ENCODE peak calls at places on chromosomes 3 and 15, in seven cellular contexts. A is psoas muscle; D is hepatocyte; N is HTR-8/SVneo; X is HepG2; Z is activated gamma-delta T cell treated with Interleukin-2 at 50 U/mL for 16 hours; U is stimulated activated CD8-positive, alpha-beta memory T cell treated with anti-CD3 and anti-CD28 coated beads, Interleukin-15, amount 100 ng/mL, for 24 hours. C is an unnamed sample.

GRCh38 chr3:126476166-126476975 is 680 bp upstream of the ZXDC start:
- DNase-seq in A (peak; percentile 85), D (no peak), N (peak; percentile 74), X (no peak), Z (no peak), U (no peak), C (peak; percentile 31)

GRCh38 chr3:184145120-184145524 is 10.0 kb downstream of the EIF2B5 start:
- DNase-seq in A (peak; percentile 62), D (peak; percentile 81), N (no peak), X (peak; percentile 49), Z (peak; percentile 19), U (no peak), C (peak; percentile 71)

GRCh38 chr15:85859671-85860070 is 64.9 kb upstream of the KLHL25 start:
- DNase-seq in A (no peak), D (no peak), N (no peak), X (no peak), Z (no peak), U (no peak), C (no peak)

GRCh38 chr3:37909067-37909911 is 47.6 kb downstream of the CTDSPL start:
- DNase-seq in A (no peak), D (no peak), N (no peak), X (peak; percentile 91), Z (no peak), U (no peak), C (peak; percentile 89)

GRCh38 chr3:16112910-16113504 is 61.5 kb upstream of the GALNT15 start:
- DNase-seq in A (no peak), D (no peak), N (no peak), X (no peak), Z (no peak), U (no peak), C (no peak)

GRCh38 chr15:60972866-60973265 is 256.2 kb downstream of the RORA start:
- DNase-seq in A (no peak), D (no peak), N (no peak), X (no peak), Z (no peak), U (no peak), C (no peak)

GRCh38 chr3:100076544-100077529 is 37.5 kb downstream of the FILIP1L start:
- DNase-seq in A (no peak), D (peak; percentile 18), N (no peak), X (peak; percentile 97), Z (no peak), U (no peak), C (no peak)

GRCh38 chr3:59131016-59131771 is 81.4 kb upstream of the CFAP20DC start:
- DNase-seq in A (no peak), D (no peak), N (no peak), X (no peak), Z (no peak), U (no peak), C (no peak)

GRCh38 chr15:42160110-42160509 is 3.7 kb upstream of the PLA2G4F start:
- DNase-seq in A (no peak), D (no peak), N (no peak), X (no peak), Z (no peak), U (no peak), C (no peak)

GRCh38 chr15:58923696-58924300 is 9.7 kb downstream of the SLTM start:
- DNase-seq in A (peak; percentile 50), D (no peak), N (no peak), X (no peak), Z (no peak), U (no peak), C (no peak)

GRCh38 chr15:89630974-89631901 is 24.0 kb downstream of the KIF7 start:
- DNase-seq in A (peak; percentile 35), D (no peak), N (no peak), X (no peak), Z (no peak), U (no peak), C (no peak)

GRCh38 chr3:18810306-18810661 is 338.0 kb upstream of the KCNH8 start:
- DNase-seq in A (no peak), D (no peak), N (no peak), X (no peak), Z (no peak), U (no peak), C (no peak)

GRCh38 chr3:141306922-141307321 is 61.4 kb upstream of the ZBTB38 start:
- DNase-seq in A (no peak), D (no peak), N (no peak), X (no peak), Z (no peak), U (no peak), C (no peak)

GRCh38 chr3:48268381-48268935 is 27.6 kb downstream of the ZNF589 start:
- DNase-seq in A (no peak), D (peak; percentile 86), N (no peak), X (no peak), Z (peak; percentile 64), U (peak; percentile 44), C (no peak)

GRCh38 chr3:38138347-38139190 is at the start of gene MYD88:
- DNase-seq in A (peak; percentile 88), D (peak; percentile 84), N (no peak), X (peak; percentile 63), Z (peak; percentile 85), U (peak; percentile 56), C (peak; percentile 40)

GRCh38 chr3:52218454-52218853 is 7.0 kb downstream of the TLR9 start:
- DNase-seq in A (no peak), D (no peak), N (no peak), X (no peak), Z (peak; percentile 46), U (no peak), C (no peak)

GRCh38 chr15:76335851-76336253 is 721 bp upstream of the ISL2 start:
- DNase-seq in A (no peak), D (no peak), N (no peak), X (no peak), Z (no peak), U (no peak), C (no peak)

GRCh38 chr3:107962946-107963345 is 127.9 kb downstream of the CD47 start:
- DNase-seq in A (no peak), D (peak; percentile 64), N (no peak), X (no peak), Z (no peak), U (no peak), C (no peak)

GRCh38 chr15:67855842-67856241 is 16.0 kb upstream of the RNU6-1 start:
- DNase-seq in A (no peak), D (no peak), N (no peak), X (no peak), Z (no peak), U (no peak), C (no peak)

GRCh38 chr3:133408961-133409360 is 9.1 kb downstream of the BFSP2 start:
- DNase-seq in A (no peak), D (no peak), N (peak; percentile 39), X (no peak), Z (no peak), U (no peak), C (peak; percentile 70)

GRCh38 chr3:37198996-37199395 is 24.6 kb upstream of the LRRFIP2 start:
- DNase-seq in A (no peak), D (no peak), N (no peak), X (no peak), Z (no peak), U (no peak), C (peak; percentile 51)

GRCh38 chr3:128592891-128593290 is 57.7 kb downstream of the RPN1 start:
- DNase-seq in A (no peak), D (no peak), N (no peak), X (no peak), Z (no peak), U (no peak), C (no peak)

GRCh38 chr3:142056656-142057330 is 92.6 kb downstream of the TFDP2 start:
- DNase-seq in A (no peak), D (no peak), N (no peak), X (no peak), Z (no peak), U (no peak), C (no peak)

GRCh38 chr3:71045917-71046282 is 537.6 kb downstream of the FOXP1 start:
- DNase-seq in A (no peak), D (no peak), N (no peak), X (no peak), Z (no peak), U (no peak), C (no peak)

C was measured in foreskin melanocyte.